ENCODE peak calls at places on chromosomes 5 and 9, in six cellular contexts. W, S, K, C, H and L are unnamed samples.

GRCh38 chr5:124262443-124262842 is 484.0 kb downstream of the ZNF608 start:
- DNase-seq in W (no peak), C (no peak), H (no peak), S (no peak), K (no peak), L (no peak)

GRCh38 chr9:108297025-108297424 is 558.8 kb downstream of the ACTL7B start:
- DNase-seq in W (no peak), C (no peak), S (peak), K (no peak), H (no peak), L (no peak)

GRCh38 chr5:2375796-2376195 is 375.7 kb downstream of the IRX2 start:
- DNase-seq in C (no peak), K (no peak), W (no peak), S (no peak), H (no peak), L (no peak)

GRCh38 chr9:98002808-98003207 is 19.7 kb downstream of the ANP32B start:
- DNase-seq in K (no peak), H (no peak), W (no peak), S (no peak), C (no peak), L (no peak)

GRCh38 chr5:79235222-79235577 is 731 bp upstream of the JMY start:
- DNase-seq in S (no peak), W (no peak), K (no peak), C (no peak), H (no peak), L (no peak)

GRCh38 chr5:146510528-146510927 is 5.5 kb downstream of the GPR151 start:
- DNase-seq in K (no peak), H (no peak), S (no peak), W (no peak), C (no peak), L (no peak)

GRCh38 chr5:96548941-96549340 is 113.2 kb upstream of the CAST start:
- DNase-seq in K (no peak), C (no peak), W (no peak), S (no peak), H (no peak), L (no peak)

GRCh38 chr5:140642718-140643117 is 3.5 kb downstream of the TMCO6 start:
- DNase-seq in S (no peak), W (no peak), K (no peak), C (no peak), H (no peak), L (no peak)

GRCh38 chr5:151022511-151023018 is 2.2 kb downstream of the GPX3 start:
- DNase-seq in C (peak), K (no peak), H (no peak), S (no peak), W (no peak), L (peak)

GRCh38 chr5:34657550-34657921 is 1.4 kb downstream of the RAI14 start:
- DNase-seq in S (peak), H (no peak), W (no peak), K (peak), C (peak), L (no peak)

GRCh38 chr5:31235381-31235780 is 41.9 kb downstream of the CDH6 start:
- DNase-seq in H (no peak), W (no peak), C (no peak), K (no peak), S (no peak), L (no peak)

GRCh38 chr9:133962341-133962740 is 29.8 kb downstream of the VAV2 start:
- DNase-seq in K (no peak), C (no peak), S (no peak), H (no peak), W (no peak), L (no peak)